ENCODE peak calls at places on chromosomes 1 and 21, in seven cellular contexts. C is aorta, Q is AG20443, S is HFFc6, V is cardiac muscle cell, B is LoVo, W is adipocyte. O is an unnamed sample.

GRCh38 chr1:31371560-31371959 is 1.3 kb downstream of the FABP3 start:
- DNase-seq in C (no peak), Q (no peak), S (no peak), V (no peak), B (no peak), W (no peak), O (no peak)

GRCh38 chr1:56424744-56425493 is 154.4 kb downstream of the PLPP3 start:
- DNase-seq in C (peak; percentile 85), Q (no peak), S (no peak), V (peak; percentile 57), B (peak; percentile 37), W (peak; percentile 40), O (no peak)

GRCh38 chr1:83815348-83815747 is 183.6 kb downstream of the TTLL7 start:
- DNase-seq in C (no peak), Q (peak; percentile 74), S (peak; percentile 56), V (peak; percentile 75), B (no peak), W (peak; percentile 92), O (no peak)

GRCh38 chr1:246530482-246530881 is 23.4 kb upstream of the SMYD3 start:
- DNase-seq in C (no peak), Q (no peak), S (no peak), V (no peak), B (no peak), W (no peak), O (no peak)

GRCh38 chr1:9466780-9467755 is 72.2 kb upstream of the SLC25A33 start:
- DNase-seq in C (peak; percentile 81), Q (peak; percentile 65), S (no peak), V (no peak), B (no peak), W (peak; percentile 52), O (no peak)

GRCh38 chr1:92922378-92923035 is 38.8 kb downstream of the DIPK1A start:
- DNase-seq in C (no peak), Q (peak; percentile 80), S (no peak), V (no peak), B (no peak), W (peak; percentile 64), O (no peak)

GRCh38 chr1:58441699-58442098 is 104.8 kb downstream of the OMA1 start:
- DNase-seq in C (no peak), Q (no peak), S (no peak), V (no peak), B (no peak), W (no peak), O (no peak)

GRCh38 chr1:94542088-94542671 is 621 bp upstream of the F3 start:
- DNase-seq in C (peak; percentile 76), Q (peak; percentile 67), S (no peak), V (peak; percentile 44), B (no peak), W (peak; percentile 63), O (no peak)

GRCh38 chr1:88800382-88801051 is 90.8 kb downstream of the GTF2B start:
- DNase-seq in C (no peak), Q (peak; percentile 26), S (peak; percentile 9), V (peak; percentile 50), B (peak; percentile 57), W (peak; percentile 60), O (no peak)

GRCh38 chr1:32749726-32750224 is 47.2 kb upstream of the SYNC start:
- DNase-seq in C (no peak), Q (no peak), S (no peak), V (no peak), B (no peak), W (no peak), O (no peak)

GRCh38 chr1:55800503-55800902 is 585.3 kb upstream of the USP24 start:
- DNase-seq in C (no peak), Q (no peak), S (no peak), V (no peak), B (no peak), W (no peak), O (no peak)

GRCh38 chr1:109454497-109455133 is 11.7 kb upstream of the SYPL2 start:
- DNase-seq in C (no peak), Q (no peak), S (no peak), V (no peak), B (no peak), W (no peak), O (no peak)

GRCh38 chr1:29193879-29194455 is 12.3 kb upstream of the SRSF4 start:
- DNase-seq in C (peak; percentile 50), Q (no peak), S (no peak), V (no peak), B (no peak), W (no peak), O (no peak)

GRCh38 chr1:161021168-161021958 is 411 bp upstream of the F11R start:
- DNase-seq in C (peak; percentile 89), Q (peak; percentile 84), S (no peak), V (peak; percentile 58), B (peak; percentile 98), W (no peak), O (peak; percentile 99)

GRCh38 chr1:41902669-41903068 is 16.1 kb downstream of the HIVEP3 start:
- DNase-seq in C (no peak), Q (no peak), S (no peak), V (no peak), B (no peak), W (no peak), O (no peak)

GRCh38 chr1:9596419-9597123 is 7.9 kb downstream of the TMEM201 start:
- DNase-seq in C (peak; percentile 65), Q (no peak), S (no peak), V (peak; percentile 48), B (no peak), W (no peak), O (no peak)

GRCh38 chr1:153540394-153541361 is at the start of gene S100A5:
- DNase-seq in C (no peak), Q (peak; percentile 59), S (peak; percentile 35), V (peak; percentile 35), B (peak; percentile 66), W (peak; percentile 55), O (no peak)

GRCh38 chr1:24379733-24380315 is 33.8 kb downstream of the STPG1 start:
- DNase-seq in C (no peak), Q (peak; percentile 43), S (peak; percentile 18), V (peak; percentile 56), B (no peak), W (peak; percentile 57), O (no peak)

GRCh38 chr1:155996166-155996565 is 17.8 kb upstream of the ARHGEF2 start:
- DNase-seq in C (no peak), Q (no peak), S (no peak), V (no peak), B (no peak), W (no peak), O (no peak)

GRCh38 chr1:214660900-214661299 is 57.9 kb downstream of the CENPF start:
- DNase-seq in C (no peak), Q (peak; percentile 77), S (peak; percentile 71), V (peak; percentile 81), B (no peak), W (peak; percentile 73), O (no peak)

GRCh38 chr1:115973154-115973553 is 3.2 kb upstream of the SLC22A15 start:
- DNase-seq in C (no peak), Q (no peak), S (no peak), V (no peak), B (no peak), W (no peak), O (no peak)

GRCh38 chr1:209207126-209207700 is 376.3 kb upstream of the CAMK1G start:
- DNase-seq in C (no peak), Q (peak; percentile 21), S (no peak), V (no peak), B (no peak), W (no peak), O (no peak)

GRCh38 chr1:97711858-97712257 is 209.0 kb downstream of the DPYD start:
- DNase-seq in C (no peak), Q (no peak), S (no peak), V (no peak), B (no peak), W (no peak), O (no peak)

GRCh38 chr1:227898502-227899140 is 49.1 kb downstream of the WNT9A start:
- DNase-seq in C (no peak), Q (no peak), S (no peak), V (no peak), B (no peak), W (no peak), O (no peak)

GRCh38 chr1:201100169-201100930 is 11.9 kb downstream of the CACNA1S start:
- DNase-seq in C (peak; percentile 28), Q (no peak), S (no peak), V (no peak), B (no peak), W (no peak), O (no peak)

GRCh38 chr1:1032428-1032827 is 12.5 kb downstream of the AGRN start:
- DNase-seq in C (no peak), Q (no peak), S (no peak), V (no peak), B (no peak), W (no peak), O (no peak)

GRCh38 chr1:1835546-1835945 is 55.3 kb downstream of the GNB1 start:
- DNase-seq in C (no peak), Q (no peak), S (no peak), V (no peak), B (no peak), W (no peak), O (no peak)

GRCh38 chr21:41361786-41362604 is at the start of gene MX2:
- DNase-seq in C (peak; percentile 82), Q (peak; percentile 85), S (peak; percentile 30), V (peak; percentile 93), B (peak; percentile 49), W (peak; percentile 81), O (peak; percentile 21)

GRCh38 chr1:82837261-82837660 is 1036.5 kb downstream of the ADGRL2 start:
- DNase-seq in C (no peak), Q (no peak), S (no peak), V (no peak), B (no peak), W (peak; percentile 42), O (no peak)

GRCh38 chr1:1406101-1406820 is 832 bp downstream of the MRPL20 start:
- DNase-seq in C (no peak), Q (no peak), S (no peak), V (no peak), B (no peak), W (no peak), O (no peak)

GRCh38 chr1:113931456-113931855 is 2.3 kb downstream of the HIPK1 start:
- DNase-seq in C (no peak), Q (peak; percentile 21), S (peak; percentile 65), V (peak; percentile 71), B (peak; percentile 35), W (peak; percentile 73), O (no peak)

O was measured in NCI-H774.